ENCODE peak calls at places on chromosomes 3 and 15, in four cellular contexts. I is tibial nerve; H is CD8-positive, alpha-beta memory T cell; V is cardiac muscle cell. F is an unnamed sample. For H3K36me3, the result is how much of the 10 kb centered on the place peaks cover.

GRCh38 chr3:195044411-195044810 is 226.5 kb downstream of the XXYLT1 start:
- DNase-seq in H (no peak), V (no peak), I (no peak), F (no peak)

GRCh38 chr15:72902245-72902928 is 118.8 kb upstream of the ADPGK start:
- DNase-seq in V (no peak), I (peak), H (no peak), F (no peak)

GRCh38 chr3:142888484-142889262 is at the start of gene PCOLCE2:
- DNase-seq in V (peak), I (no peak), H (no peak), F (peak)

GRCh38 chr3:141746962-141747361 is 8.9 kb downstream of the RNF7 start:
- DNase-seq in I (no peak), H (no peak), V (no peak), F (no peak)

GRCh38 chr15:99932676-99933402 is 199.6 kb upstream of the LYSMD4 start:
- DNase-seq in H (no peak), V (no peak), I (no peak), F (peak)

GRCh38 chr3:85159376-85159775 is 200.6 kb downstream of the CADM2 start:
- DNase-seq in I (no peak), V (no peak), H (no peak), F (no peak)

GRCh38 chr15:68027388-68027787 is 26.7 kb upstream of the PIAS1 start:
- DNase-seq in H (no peak), I (no peak), V (no peak), F (no peak)

GRCh38 chr3:8110966-8111798 is 390.4 kb upstream of the LMCD1 start:
- DNase-seq in H (peak), I (peak), V (peak), F (peak)

GRCh38 chr3:19547665-19548464 is 386.2 kb downstream of the EFHB start:
- DNase-seq in V (no peak), I (no peak), H (no peak), F (no peak)

GRCh38 chr15:41698779-41699178 is 38.6 kb downstream of the MGA start:
- DNase-seq in I (no peak), H (no peak), V (no peak), F (no peak)

GRCh38 chr15:41691471-41691870 is 31.3 kb downstream of the MGA start:
- DNase-seq in I (no peak), V (no peak), H (no peak), F (no peak)

GRCh38 chr15:41692049-41692448 is 31.8 kb downstream of the MGA start:
- DNase-seq in I (no peak), V (peak), H (no peak), F (no peak)

GRCh38 chr15:41693757-41694156 is 33.6 kb downstream of the MGA start:
- DNase-seq in V (no peak), H (no peak), I (no peak), F (no peak)

GRCh38 chr15:41695750-41696436 is 35.7 kb downstream of the MGA start:
- DNase-seq in I (no peak), V (peak), H (peak), F (peak)
- H3K4me3 ChIP-seq in I (no peak), V (no peak), H (no peak), F (no peak)

GRCh38 chr3:14484741-14485140 is 55.4 kb downstream of the GRIP2 start:
- DNase-seq in V (no peak), I (no peak), H (no peak), F (no peak)
- H3K36me3 ChIP-seq in V (under half), I (under half), H (under half), F (half or more)

DNA sequence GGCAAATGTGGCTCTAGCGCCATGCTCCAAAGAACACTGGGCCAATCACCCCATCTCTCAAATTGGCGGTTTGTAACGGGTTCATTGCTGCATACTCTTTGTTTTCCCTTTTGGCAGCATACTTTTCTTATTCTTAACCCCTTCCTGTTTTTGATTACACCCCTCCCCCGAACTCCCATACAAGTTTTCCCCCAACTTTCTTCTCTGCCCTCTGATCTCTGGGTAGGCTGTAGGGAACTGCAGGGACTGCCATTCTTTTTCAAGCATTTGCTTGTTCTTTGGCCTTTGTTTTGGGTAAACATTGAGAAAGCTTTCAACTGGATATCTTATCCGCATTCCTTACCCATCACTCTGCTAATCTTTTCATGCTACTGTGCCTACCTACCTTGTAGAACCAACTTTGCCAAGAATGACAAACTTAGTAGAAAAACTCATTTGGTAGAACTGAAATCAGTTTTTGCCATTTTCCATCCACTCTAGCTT is 1.6 kb downstream of the PPM1L start:
- DNase-seq in V (no peak), I (no peak), H (no peak), F (no peak)
- H3K4me3 ChIP-seq in V (peak), I (peak), H (no peak), F (peak)

GRCh38 chr3:105661461-105661860 is 207.4 kb downstream of the CBLB start:
- DNase-seq in H (no peak), I (no peak), V (no peak), F (no peak)
- H3K36me3 ChIP-seq in H (under half), I (under half), V (under half), F (under half)

GRCh38 chr3:113839551-113839950 is 963 bp downstream of the GRAMD1C start:
- DNase-seq in I (no peak), V (no peak), H (no peak), F (no peak)
- H3K4me3 ChIP-seq in I (no peak), V (no peak), H (no peak), F (peak)

DNA sequence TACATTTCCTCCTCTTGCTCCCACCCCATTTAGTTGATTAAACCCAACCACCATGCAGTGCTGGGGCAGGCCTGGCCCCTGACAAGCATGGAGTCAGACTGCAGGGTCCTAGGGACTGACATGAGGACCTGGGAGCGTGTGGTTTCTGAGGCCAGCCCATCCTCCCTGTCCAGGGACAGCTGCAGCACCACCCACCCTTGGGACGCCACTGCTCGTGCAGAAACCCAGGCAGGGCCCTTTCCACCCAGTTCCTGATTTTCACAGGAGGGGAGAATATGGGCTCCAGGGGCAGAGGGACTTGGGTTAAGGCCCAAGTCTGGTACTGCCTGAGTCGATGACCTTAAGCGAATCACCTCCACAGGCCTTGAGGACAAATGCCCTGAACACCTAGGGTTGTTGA is 23.7 kb downstream of the PLXND1 start:
- DNase-seq in V (no peak), H (no peak), I (no peak), F (no peak)
- H3K36me3 ChIP-seq in V (under half), H (under half), I (under half), F (under half)

GRCh38 chr3:64995857-64996564 is 308.2 kb upstream of the ADAMTS9 start:
- DNase-seq in V (peak), H (no peak), I (no peak), F (peak)
- H3K4me3 ChIP-seq in V (no peak), H (no peak), I (no peak), F (no peak)

DNA sequence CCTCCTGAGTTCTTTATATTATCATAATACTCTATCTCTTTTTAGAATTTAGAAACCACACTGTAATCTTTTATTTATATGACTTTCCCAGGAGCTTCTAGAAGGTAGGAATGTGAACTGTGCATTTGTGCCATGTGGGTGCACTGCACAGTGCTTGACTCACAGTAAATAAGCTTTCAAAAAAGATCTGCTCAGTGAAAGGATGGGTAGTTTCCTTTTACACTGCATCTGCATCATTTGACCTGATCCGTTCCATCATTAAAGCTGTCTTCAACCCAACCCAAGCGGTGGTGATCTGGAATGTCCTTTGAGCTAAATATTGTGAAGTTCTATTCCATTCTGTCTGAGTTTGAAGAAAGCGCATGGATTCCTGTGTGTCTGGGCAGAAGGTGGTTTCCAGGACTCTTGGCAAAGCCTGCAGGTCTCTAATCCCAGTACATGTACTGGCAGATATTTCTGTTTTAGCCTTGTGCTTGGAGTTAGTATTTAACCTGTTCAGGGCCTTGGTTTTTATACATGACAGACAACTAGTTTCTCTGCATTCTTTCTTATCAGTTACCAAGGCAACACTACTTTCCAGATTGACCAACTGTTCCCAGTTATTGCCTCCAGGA is 96.7 kb downstream of the DHX30 start:
- DNase-seq in I (no peak), H (no peak), V (no peak), F (no peak)
- H3K36me3 ChIP-seq in I (under half), H (under half), V (under half), F (under half)

F was measured in H7.